ENCODE peak calls at places on chromosomes 11 and 22, in seven cellular contexts. I, S, L, E, P, N and Z are unnamed samples.

GRCh38 chr11:33735166-33735425 is 1.1 kb downstream of the CD59 start:
- DNase-seq in I (no peak), S (peak; percentile 19), L (no peak), E (no peak), P (no peak), N (no peak), Z (no peak)

GRCh38 chr22:32806296-32806695 is 4.8 kb downstream of the TIMP3 start:
- DNase-seq in I (no peak), S (no peak), L (no peak), E (no peak), P (no peak), N (no peak), Z (no peak)

GRCh38 chr11:47148903-47149535 is 27.7 kb downstream of the ARFGAP2 start:
- DNase-seq in I (no peak), S (no peak), L (no peak), E (no peak), P (no peak), N (no peak), Z (no peak)

GRCh38 chr22:37253164-37253660 is 9.1 kb upstream of the RAC2 start:
- DNase-seq in I (no peak), S (peak; percentile 36), L (peak; percentile 5), E (no peak), P (no peak), N (no peak), Z (no peak)

GRCh38 chr11:44949160-44950035 is 1.3 kb downstream of the TP53I11 start:
- DNase-seq in I (no peak), S (peak; percentile 87), L (peak; percentile 87), E (no peak), P (peak; percentile 68), N (peak; percentile 18), Z (no peak)

GRCh38 chr11:70109006-70109405 is 30.9 kb downstream of the ANO1 start:
- DNase-seq in I (no peak), S (no peak), L (no peak), E (peak; percentile 70), P (no peak), N (peak; percentile 12), Z (no peak)

GRCh38 chr11:130633466-130633865 is 185.0 kb downstream of the ADAMTS15 start:
- DNase-seq in I (no peak), S (no peak), L (no peak), E (peak; percentile 53), P (no peak), N (no peak), Z (no peak)

GRCh38 chr22:32696089-32696488 is 105.4 kb upstream of the TIMP3 start:
- DNase-seq in I (no peak), S (no peak), L (no peak), E (no peak), P (no peak), N (no peak), Z (no peak)

GRCh38 chr11:1403721-1404460 is 14.2 kb downstream of the BRSK2 start:
- DNase-seq in I (no peak), S (no peak), L (no peak), E (no peak), P (no peak), N (no peak), Z (no peak)

GRCh38 chr11:44760917-44761545 is 34.3 kb downstream of the TSPAN18 start:
- DNase-seq in I (no peak), S (peak; percentile 81), L (no peak), E (peak; percentile 72), P (peak; percentile 70), N (peak; percentile 92), Z (peak; percentile 43)

GRCh38 chr22:18112440-18112839 is 1.8 kb downstream of the TUBA8 start:
- DNase-seq in I (no peak), S (no peak), L (no peak), E (no peak), P (no peak), N (no peak), Z (no peak)

GRCh38 chr11:59901306-59901705 is 22.7 kb downstream of the OOSP3 start:
- DNase-seq in I (no peak), S (no peak), L (no peak), E (peak; percentile 57), P (peak; percentile 39), N (peak; percentile 95), Z (peak; percentile 13)

GRCh38 chr11:86673872-86674750 is 1.7 kb upstream of the ME3 start:
- DNase-seq in I (no peak), S (no peak), L (no peak), E (no peak), P (no peak), N (no peak), Z (no peak)

GRCh38 chr11:59610289-59610688 is 5.3 kb downstream of the OSBP start:
- DNase-seq in I (no peak), S (no peak), L (no peak), E (no peak), P (no peak), N (no peak), Z (no peak)

GRCh38 chr11:17221968-17222367 is 14.2 kb upstream of the PIK3C2A start:
- DNase-seq in I (no peak), S (no peak), L (no peak), E (peak; percentile 38), P (no peak), N (peak; percentile 32), Z (no peak)

GRCh38 chr11:65606876-65607613 is 7.0 kb downstream of the MAP3K11 start:
- DNase-seq in I (no peak), S (peak; percentile 99), L (peak; percentile 94), E (peak; percentile 97), P (peak; percentile 70), N (peak; percentile 91), Z (peak; percentile 84)

GRCh38 chr11:22787565-22788162 is 41.9 kb downstream of the SVIP start:
- DNase-seq in I (no peak), S (peak; percentile 81), L (peak; percentile 9), E (peak; percentile 45), P (peak; percentile 31), N (peak; percentile 27), Z (no peak)

GRCh38 chr22:31639640-31640039 is 22.4 kb downstream of the PISD start:
- DNase-seq in I (no peak), S (no peak), L (no peak), E (no peak), P (no peak), N (no peak), Z (no peak)

GRCh38 chr22:31637375-31637937 is 24.6 kb downstream of the PISD start:
- DNase-seq in I (no peak), S (peak; percentile 37), L (no peak), E (no peak), P (no peak), N (no peak), Z (no peak)

GRCh38 chr22:31635638-31636306 is 26.2 kb downstream of the PISD start:
- DNase-seq in I (no peak), S (no peak), L (no peak), E (no peak), P (no peak), N (no peak), Z (no peak)

GRCh38 chr22:31637938-31638618 is 23.9 kb downstream of the PISD start:
- DNase-seq in I (no peak), S (no peak), L (no peak), E (no peak), P (no peak), N (peak; percentile 30), Z (no peak)
- H3K4me3 ChIP-seq in I (no peak overlapping the region), S (no peak overlapping the region), L (no peak overlapping the region), E (no peak overlapping the region), P (no peak overlapping the region), N (no peak overlapping the region), Z (no peak overlapping the region)

DNA sequence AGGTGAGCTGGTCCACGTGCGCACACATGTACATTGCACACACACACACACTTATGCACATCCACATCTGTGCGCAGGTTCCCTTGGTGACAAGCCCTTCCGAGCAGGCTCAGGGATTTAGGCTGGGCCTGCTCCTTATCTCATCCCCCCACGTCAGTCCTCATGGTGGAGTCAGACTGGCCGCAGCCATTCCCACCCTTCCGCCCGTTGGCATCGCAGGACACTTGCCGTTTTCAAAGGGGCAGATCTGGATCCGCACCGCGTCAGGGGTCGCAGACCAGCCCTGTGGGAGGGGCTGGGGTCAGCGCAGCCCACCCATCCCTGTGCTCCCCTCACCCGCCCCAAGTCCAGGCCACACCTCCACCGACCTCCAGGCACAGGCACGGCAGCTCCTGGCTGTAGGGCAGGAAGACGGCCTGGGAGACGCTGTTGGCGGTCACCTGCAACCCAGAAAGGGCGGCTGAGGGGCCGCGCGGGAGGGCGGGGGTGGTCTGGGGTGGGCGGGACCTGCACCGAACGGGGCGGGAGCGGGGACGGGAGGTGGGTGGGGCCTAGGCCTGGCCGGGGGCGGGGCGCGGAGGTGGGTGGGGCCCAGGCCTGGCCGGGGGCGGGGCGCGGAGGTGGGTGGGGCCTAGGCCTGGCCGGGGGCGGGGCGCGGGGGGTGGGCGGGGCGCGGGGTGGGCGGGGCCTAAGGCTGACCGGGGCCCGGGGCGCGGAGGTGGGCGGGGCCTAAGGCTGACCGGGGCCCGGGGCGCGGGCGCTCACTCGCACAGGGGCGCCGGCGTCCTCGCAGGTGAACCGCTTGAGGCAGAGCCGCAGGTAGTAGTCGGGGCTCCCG is 13.3 kb downstream of the IL17REL start:
- DNase-seq in I (no peak), S (peak; percentile 80), L (no peak), E (no peak), P (no peak), N (no peak), Z (no peak)
- H3K4me3 ChIP-seq in I (no peak overlapping the region), S (peak overlapping the region; percentile 59), L (no peak overlapping the region), E (no peak overlapping the region), P (peak overlapping the region; percentile 41), N (no peak overlapping the region), Z (peak overlapping the region; percentile 21)

DNA sequence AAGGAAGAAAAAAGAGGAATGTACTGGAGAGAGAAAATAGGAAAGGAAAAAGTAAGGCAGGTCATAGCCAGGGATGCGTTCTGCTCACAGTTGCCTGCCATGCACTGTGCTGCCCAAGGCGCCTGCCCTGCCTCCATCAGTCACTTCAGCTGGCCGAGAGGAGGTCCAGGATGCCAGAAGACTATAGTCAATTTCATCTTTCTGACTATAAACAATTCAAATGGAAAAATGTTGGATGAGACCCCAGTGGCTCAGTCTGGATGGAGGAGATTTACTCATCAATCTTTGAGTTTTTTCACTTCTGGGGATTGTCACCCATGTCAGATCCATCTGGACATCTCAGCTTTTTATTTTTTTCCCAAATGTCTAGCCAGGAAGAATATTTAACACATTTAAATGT is 36.7 kb upstream of the CLMP start:
- DNase-seq in I (no peak), S (no peak), L (no peak), E (no peak), P (no peak), N (no peak), Z (no peak)
- H3K4me3 ChIP-seq in I (no peak overlapping the region), S (no peak overlapping the region), L (no peak overlapping the region), E (no peak overlapping the region), P (no peak overlapping the region), N (no peak overlapping the region), Z (no peak overlapping the region)

DNA sequence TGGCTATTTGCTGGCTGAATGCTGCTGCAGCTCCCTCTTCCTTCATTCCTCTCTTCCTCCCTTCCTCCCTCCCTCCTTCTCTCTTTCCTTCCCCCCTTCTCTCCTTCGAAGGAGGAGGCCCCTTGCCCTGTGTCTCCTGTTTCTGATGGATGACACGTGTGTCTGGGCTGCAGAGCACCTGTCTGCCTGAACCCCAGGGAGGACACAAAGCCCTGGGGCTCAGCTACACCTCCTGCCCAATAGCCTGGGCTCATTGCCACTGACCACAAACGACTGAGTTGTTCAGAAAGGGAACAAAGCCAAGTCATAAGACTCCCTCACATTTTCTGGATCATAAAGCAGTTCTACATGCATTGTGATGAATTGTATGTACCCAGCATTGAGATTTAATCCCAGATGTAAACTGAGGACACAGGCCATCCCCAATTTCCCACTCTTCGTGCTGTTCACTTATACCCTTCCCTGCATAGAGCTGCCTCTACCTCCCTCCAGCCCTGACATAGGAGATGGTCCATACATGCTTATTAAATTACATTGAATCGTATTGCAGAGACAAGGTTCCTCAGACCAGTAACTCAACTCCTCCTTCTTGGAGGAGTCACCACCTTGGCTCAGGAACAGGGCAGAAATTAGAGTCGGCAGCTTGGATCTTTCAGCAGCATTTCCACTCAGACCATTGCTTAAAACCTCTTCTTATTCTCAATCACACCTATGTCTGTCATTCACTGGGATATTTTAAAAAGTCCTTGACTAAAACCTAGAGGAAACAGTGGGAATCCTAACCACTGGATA is 1.2 kb downstream of the CSRP3 start:
- DNase-seq in I (no peak), S (no peak), L (no peak), E (peak; percentile 80), P (no peak), N (no peak), Z (peak; percentile 48)
- H3K4me3 ChIP-seq in I (no peak overlapping the region), S (no peak overlapping the region), L (no peak overlapping the region), E (no peak overlapping the region), P (no peak overlapping the region), N (no peak overlapping the region), Z (no peak overlapping the region)